ENCODE peak calls at places on chromosomes 11 and 22, in seven cellular contexts. Z, O, M, E, N, R and X are unnamed samples.

GRCh38 chr11:75474878-75475766 is 42.1 kb upstream of the KLHL35 start:
- DNase-seq in Z (no peak), O (peak; percentile 32), M (peak; percentile 62), E (peak; percentile 38), N (peak; percentile 90), R (no peak), X (no peak)

GRCh38 chr11:88651556-88651955 is 314.0 kb upstream of the CTSC start:
- DNase-seq in Z (no peak), O (no peak), M (no peak), E (no peak), N (no peak), R (no peak), X (no peak)

GRCh38 chr22:28075260-28075981 is 156.4 kb upstream of the PITPNB start:
- DNase-seq in Z (no peak), O (peak; percentile 38), M (peak; percentile 91), E (no peak), N (peak; percentile 36), R (no peak), X (peak; percentile 18)

GRCh38 chr11:126102436-126102894 is 39.8 kb upstream of the CDON start:
- DNase-seq in Z (no peak), O (no peak), M (peak; percentile 31), E (no peak), N (peak; percentile 52), R (peak; percentile 16), X (peak; percentile 25)

GRCh38 chr11:94028436-94028835 is 7.3 kb downstream of the HEPHL1 start:
- DNase-seq in Z (no peak), O (peak; percentile 13), M (peak; percentile 81), E (no peak), N (no peak), R (no peak), X (no peak)

GRCh38 chr11:110199184-110199981 is 97.0 kb downstream of the RDX start:
- DNase-seq in Z (no peak), O (no peak), M (peak; percentile 51), E (no peak), N (no peak), R (no peak), X (peak; percentile 20)

GRCh38 chr11:93285430-93285829 is 45.1 kb upstream of the DEUP1 start:
- DNase-seq in Z (no peak), O (no peak), M (no peak), E (no peak), N (no peak), R (no peak), X (no peak)

GRCh38 chr22:37462983-37463382 is 23.2 kb downstream of the MFNG start:
- DNase-seq in Z (no peak), O (no peak), M (peak; percentile 49), E (no peak), N (peak; percentile 40), R (no peak), X (peak; percentile 28)

GRCh38 chr11:69638941-69639681 is 1.8 kb upstream of the CCND1 start:
- DNase-seq in Z (peak; percentile 95), O (peak; percentile 98), M (peak; percentile 97), E (peak; percentile 88), N (peak; percentile 80), R (no peak), X (peak; percentile 90)

GRCh38 chr11:66564984-66565383 is 3.4 kb downstream of the CTSF start:
- DNase-seq in Z (no peak), O (no peak), M (no peak), E (no peak), N (no peak), R (no peak), X (no peak)

GRCh38 chr11:83071641-83072591 is at the start of gene RAB30:
- DNase-seq in Z (peak; percentile 99), O (peak; percentile 99), M (peak; percentile 100), E (peak; percentile 96), N (peak; percentile 99), R (peak; percentile 99), X (peak; percentile 100)

GRCh38 chr22:32558681-32559355 is 84.2 kb downstream of the FBXO7 start:
- DNase-seq in Z (peak; percentile 75), O (peak; percentile 86), M (peak; percentile 79), E (no peak), N (no peak), R (no peak), X (no peak)

GRCh38 chr22:50676211-50676636 is 3.6 kb downstream of the SHANK3 start:
- DNase-seq in Z (no peak), O (no peak), M (no peak), E (no peak), N (no peak), R (no peak), X (no peak)

GRCh38 chr11:11813288-11813962 is 28.3 kb upstream of the USP47 start:
- DNase-seq in Z (peak; percentile 31), O (peak; percentile 87), M (peak; percentile 97), E (no peak), N (peak; percentile 39), R (no peak), X (peak; percentile 94)

GRCh38 chr11:123822022-123822421 is 15.9 kb upstream of the OR6M1 start:
- DNase-seq in Z (no peak), O (no peak), M (no peak), E (no peak), N (no peak), R (no peak), X (no peak)

GRCh38 chr22:46676881-46677280 is 56.7 kb downstream of the GRAMD4 start:
- DNase-seq in Z (no peak), O (no peak), M (no peak), E (no peak), N (no peak), R (no peak), X (no peak)

GRCh38 chr22:49740242-49740641 is 87.4 kb downstream of the BRD1 start:
- DNase-seq in Z (no peak), O (no peak), M (no peak), E (no peak), N (no peak), R (no peak), X (no peak)

GRCh38 chr11:16893456-16894076 is 120.6 kb downstream of the PLEKHA7 start:
- DNase-seq in Z (no peak), O (no peak), M (no peak), E (no peak), N (no peak), R (no peak), X (no peak)

GRCh38 chr11:83782329-83782728 is 496.2 kb upstream of the CCDC90B start:
- DNase-seq in Z (no peak), O (no peak), M (no peak), E (no peak), N (no peak), R (no peak), X (no peak)

GRCh38 chr11:86202013-86202336 is 42.6 kb upstream of the EED start:
- DNase-seq in Z (no peak), O (no peak), M (no peak), E (no peak), N (peak; percentile 55), R (no peak), X (no peak)

GRCh38 chr11:73227571-73228211 is 9.6 kb downstream of the P2RY2 start:
- DNase-seq in Z (peak; percentile 42), O (no peak), M (no peak), E (no peak), N (no peak), R (no peak), X (no peak)
- TF ChIP-seq CEBPB in Z (no peak), O (no peak), M (no peak), E (no peak), N (no peak), R (no peak), X (no peak)

DNA sequence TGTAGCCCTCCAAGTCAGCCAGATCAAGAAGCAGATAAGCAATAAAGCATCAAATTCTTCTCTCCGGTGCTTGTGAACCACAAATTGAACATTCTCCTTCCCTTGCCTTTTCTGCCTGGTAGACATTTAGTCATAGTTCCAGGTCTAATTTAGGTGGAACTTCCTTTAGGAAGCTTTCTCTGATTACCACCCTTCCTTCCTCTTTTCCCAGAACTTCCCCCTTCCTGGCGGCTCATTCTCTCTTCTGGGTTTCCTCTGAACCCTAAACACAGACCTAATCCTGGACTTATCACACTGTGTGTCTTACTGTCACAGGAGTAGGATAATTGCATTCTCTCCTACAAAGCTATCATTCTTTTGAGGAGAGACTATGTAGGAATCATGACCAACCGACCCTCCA is 61.9 kb downstream of the RCN1 start:
- DNase-seq in Z (no peak), O (no peak), M (no peak), E (no peak), N (no peak), R (no peak), X (no peak)
- TF ChIP-seq CEBPB in Z (no peak), O (no peak), M (no peak), E (no peak), N (no peak), R (no peak), X (no peak)

GRCh38 chr11:99423435-99423983 is 402.8 kb downstream of the CNTN5 start:
- DNase-seq in Z (no peak), O (no peak), M (no peak), E (no peak), N (no peak), R (no peak), X (no peak)
- TF ChIP-seq CEBPB in Z (no peak), O (no peak), M (no peak), E (no peak), N (no peak), R (no peak), X (no peak)

DNA sequence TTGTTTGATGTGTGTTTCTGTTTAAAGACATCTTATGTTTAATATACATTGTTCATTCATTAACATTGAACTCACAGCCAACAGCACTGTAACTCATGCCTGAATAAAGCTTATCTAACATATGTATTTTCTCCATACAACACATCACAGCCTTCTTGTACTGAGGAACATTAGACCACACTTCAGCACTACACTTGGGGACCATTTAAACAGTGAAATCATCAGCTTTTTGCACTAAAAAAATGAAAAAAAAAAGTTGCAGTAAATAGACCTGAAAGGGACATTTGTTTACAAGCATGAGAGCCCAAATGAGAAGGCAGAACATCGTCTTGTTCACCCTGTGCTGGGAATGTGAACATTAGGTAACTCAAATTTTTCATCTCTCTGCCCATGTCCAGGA is 15.3 kb upstream of the TPP1 start:
- DNase-seq in Z (no peak), O (no peak), M (no peak), E (no peak), N (no peak), R (no peak), X (no peak)
- TF ChIP-seq CEBPB in Z (no peak), O (no peak), M (no peak), E (no peak), N (no peak), R (no peak), X (no peak)